ENCODE peak calls at places on chromosome 4, in nine cellular contexts. One of them, this sample, is unnamed.

GRCh38 chr4:34046580-34046979 is 2197.7 kb downstream of the ARAP2 start:
- DNase-seq in EL: peak
- DNase-seq in Daoy: peak
- DNase-seq in mesenchymal stem cell: peak
- DNase-seq in bronchial epithelial cell: peak
- DNase-seq in activated T-helper 1 cell treated with anti-CD3 and anti-CD28 coated beads, Interleukin-12 subunit alpha, Interleukin-12 subunit beta, Interleukin-2, Interleukin-4 antibody, amounts not matched to agents 30 ng/mL and 10 ng/mL and 1 ng/mL, durations not matched to agents 14 hours and 24 hours and 36 hours: no peak
- DNase-seq in left colon: no peak
- DNase-seq in Caki2: peak
- DNase-seq in left ventricle myocardium superior: no peak
- DNase-seq in this sample: no peak

GRCh38 chr4:125573368-125573767 is 258.6 kb downstream of the FAT4 start:
- DNase-seq in Daoy: no peak
- DNase-seq in Caki2: no peak
- DNase-seq in bronchial epithelial cell: no peak
- DNase-seq in mesenchymal stem cell: no peak
- DNase-seq in activated T-helper 1 cell treated with anti-CD3 and anti-CD28 coated beads, Interleukin-12 subunit alpha, Interleukin-12 subunit beta, Interleukin-2, Interleukin-4 antibody, amounts not matched to agents 30 ng/mL and 10 ng/mL and 1 ng/mL, durations not matched to agents 14 hours and 24 hours and 36 hours: no peak
- DNase-seq in EL: no peak
- DNase-seq in left colon: no peak
- DNase-seq in left ventricle myocardium superior: no peak
- DNase-seq in this sample: no peak

GRCh38 chr4:124943938-124944337 is 231.4 kb upstream of the ANKRD50 start:
- DNase-seq in activated T-helper 1 cell treated with anti-CD3 and anti-CD28 coated beads, Interleukin-12 subunit alpha, Interleukin-12 subunit beta, Interleukin-2, Interleukin-4 antibody, amounts not matched to agents 30 ng/mL and 10 ng/mL and 1 ng/mL, durations not matched to agents 14 hours and 24 hours and 36 hours: no peak
- DNase-seq in EL: no peak
- DNase-seq in bronchial epithelial cell: no peak
- DNase-seq in mesenchymal stem cell: no peak
- DNase-seq in left colon: no peak
- DNase-seq in Caki2: no peak
- DNase-seq in Daoy: no peak
- DNase-seq in left ventricle myocardium superior: no peak
- DNase-seq in this sample: no peak

GRCh38 chr4:153293675-153294057 is 50.8 kb upstream of the MND1 start:
- DNase-seq in EL: no peak
- DNase-seq in left colon: no peak
- DNase-seq in mesenchymal stem cell: no peak
- DNase-seq in left ventricle myocardium superior: no peak
- DNase-seq in activated T-helper 1 cell treated with anti-CD3 and anti-CD28 coated beads, Interleukin-12 subunit alpha, Interleukin-12 subunit beta, Interleukin-2, Interleukin-4 antibody, amounts not matched to agents 30 ng/mL and 10 ng/mL and 1 ng/mL, durations not matched to agents 14 hours and 24 hours and 36 hours: no peak
- DNase-seq in bronchial epithelial cell: no peak
- DNase-seq in Caki2: no peak
- DNase-seq in Daoy: no peak
- DNase-seq in this sample: no peak

GRCh38 chr4:17206829-17207773 is 304.8 kb downstream of the QDPR start:
- DNase-seq in Caki2: no peak
- DNase-seq in EL: no peak
- DNase-seq in bronchial epithelial cell: no peak
- DNase-seq in activated T-helper 1 cell treated with anti-CD3 and anti-CD28 coated beads, Interleukin-12 subunit alpha, Interleukin-12 subunit beta, Interleukin-2, Interleukin-4 antibody, amounts not matched to agents 30 ng/mL and 10 ng/mL and 1 ng/mL, durations not matched to agents 14 hours and 24 hours and 36 hours: no peak
- DNase-seq in left colon: no peak
- DNase-seq in Daoy: no peak
- DNase-seq in left ventricle myocardium superior: no peak
- DNase-seq in mesenchymal stem cell: no peak
- DNase-seq in this sample: no peak

GRCh38 chr4:94909645-94910044 is 151.9 kb downstream of the BMPR1B start:
- DNase-seq in EL: no peak
- DNase-seq in Daoy: peak
- DNase-seq in left ventricle myocardium superior: no peak
- DNase-seq in Caki2: peak
- DNase-seq in left colon: no peak
- DNase-seq in mesenchymal stem cell: no peak
- DNase-seq in activated T-helper 1 cell treated with anti-CD3 and anti-CD28 coated beads, Interleukin-12 subunit alpha, Interleukin-12 subunit beta, Interleukin-2, Interleukin-4 antibody, amounts not matched to agents 30 ng/mL and 10 ng/mL and 1 ng/mL, durations not matched to agents 14 hours and 24 hours and 36 hours: no peak
- DNase-seq in bronchial epithelial cell: no peak
- DNase-seq in this sample: no peak

GRCh38 chr4:26787461-26788340 is 72.9 kb upstream of the STIM2 start:
- DNase-seq in left colon: peak
- DNase-seq in mesenchymal stem cell: peak
- DNase-seq in activated T-helper 1 cell treated with anti-CD3 and anti-CD28 coated beads, Interleukin-12 subunit alpha, Interleukin-12 subunit beta, Interleukin-2, Interleukin-4 antibody, amounts not matched to agents 30 ng/mL and 10 ng/mL and 1 ng/mL, durations not matched to agents 14 hours and 24 hours and 36 hours: no peak
- DNase-seq in Caki2: peak
- DNase-seq in left ventricle myocardium superior: peak
- DNase-seq in bronchial epithelial cell: peak
- DNase-seq in EL: peak
- DNase-seq in Daoy: peak
- DNase-seq in this sample: peak

GRCh38 chr4:108166441-108167315 is 2.1 kb downstream of the LEF1 start:
- DNase-seq in mesenchymal stem cell: peak
- DNase-seq in activated T-helper 1 cell treated with anti-CD3 and anti-CD28 coated beads, Interleukin-12 subunit alpha, Interleukin-12 subunit beta, Interleukin-2, Interleukin-4 antibody, amounts not matched to agents 30 ng/mL and 10 ng/mL and 1 ng/mL, durations not matched to agents 14 hours and 24 hours and 36 hours: peak
- DNase-seq in EL: peak
- DNase-seq in Daoy: peak
- DNase-seq in left colon: peak
- DNase-seq in Caki2: no peak
- DNase-seq in left ventricle myocardium superior: no peak
- DNase-seq in bronchial epithelial cell: no peak
- DNase-seq in this sample: peak

GRCh38 chr4:95066011-95066410 is 308.3 kb downstream of the BMPR1B start:
- DNase-seq in Caki2: no peak
- DNase-seq in activated T-helper 1 cell treated with anti-CD3 and anti-CD28 coated beads, Interleukin-12 subunit alpha, Interleukin-12 subunit beta, Interleukin-2, Interleukin-4 antibody, amounts not matched to agents 30 ng/mL and 10 ng/mL and 1 ng/mL, durations not matched to agents 14 hours and 24 hours and 36 hours: no peak
- DNase-seq in bronchial epithelial cell: peak
- DNase-seq in left colon: no peak
- DNase-seq in EL: no peak
- DNase-seq in Daoy: no peak
- DNase-seq in left ventricle myocardium superior: no peak
- DNase-seq in mesenchymal stem cell: no peak
- DNase-seq in this sample: no peak

GRCh38 chr4:94669672-94670664 is 87.8 kb upstream of the BMPR1B start:
- DNase-seq in Daoy: no peak
- DNase-seq in Caki2: peak
- DNase-seq in bronchial epithelial cell: peak
- DNase-seq in mesenchymal stem cell: no peak
- DNase-seq in EL: no peak
- DNase-seq in left colon: no peak
- DNase-seq in activated T-helper 1 cell treated with anti-CD3 and anti-CD28 coated beads, Interleukin-12 subunit alpha, Interleukin-12 subunit beta, Interleukin-2, Interleukin-4 antibody, amounts not matched to agents 30 ng/mL and 10 ng/mL and 1 ng/mL, durations not matched to agents 14 hours and 24 hours and 36 hours: no peak
- DNase-seq in left ventricle myocardium superior: no peak
- DNase-seq in this sample: no peak

GRCh38 chr4:182416101-182416500 is 172.9 kb downstream of the TENM3 start:
- DNase-seq in left colon: no peak
- DNase-seq in activated T-helper 1 cell treated with anti-CD3 and anti-CD28 coated beads, Interleukin-12 subunit alpha, Interleukin-12 subunit beta, Interleukin-2, Interleukin-4 antibody, amounts not matched to agents 30 ng/mL and 10 ng/mL and 1 ng/mL, durations not matched to agents 14 hours and 24 hours and 36 hours: no peak
- DNase-seq in mesenchymal stem cell: no peak
- DNase-seq in Daoy: no peak
- DNase-seq in left ventricle myocardium superior: no peak
- DNase-seq in EL: no peak
- DNase-seq in bronchial epithelial cell: no peak
- DNase-seq in Caki2: no peak
- DNase-seq in this sample: no peak

GRCh38 chr4:28482580-28482979 is 1621.9 kb downstream of the STIM2 start:
- DNase-seq in mesenchymal stem cell: no peak
- DNase-seq in activated T-helper 1 cell treated with anti-CD3 and anti-CD28 coated beads, Interleukin-12 subunit alpha, Interleukin-12 subunit beta, Interleukin-2, Interleukin-4 antibody, amounts not matched to agents 30 ng/mL and 10 ng/mL and 1 ng/mL, durations not matched to agents 14 hours and 24 hours and 36 hours: no peak
- DNase-seq in EL: no peak
- DNase-seq in Caki2: no peak
- DNase-seq in left ventricle myocardium superior: no peak
- DNase-seq in Daoy: no peak
- DNase-seq in bronchial epithelial cell: no peak
- DNase-seq in left colon: no peak
- DNase-seq in this sample: no peak

GRCh38 chr4:162126754-162127153 is 37.0 kb downstream of the FSTL5 start:
- DNase-seq in left colon: no peak
- DNase-seq in left ventricle myocardium superior: no peak
- DNase-seq in EL: no peak
- DNase-seq in mesenchymal stem cell: no peak
- DNase-seq in Daoy: no peak
- DNase-seq in bronchial epithelial cell: no peak
- DNase-seq in activated T-helper 1 cell treated with anti-CD3 and anti-CD28 coated beads, Interleukin-12 subunit alpha, Interleukin-12 subunit beta, Interleukin-2, Interleukin-4 antibody, amounts not matched to agents 30 ng/mL and 10 ng/mL and 1 ng/mL, durations not matched to agents 14 hours and 24 hours and 36 hours: no peak
- DNase-seq in Caki2: no peak
- DNase-seq in this sample: no peak

GRCh38 chr4:84498203-84499026 is 677 bp downstream of the NKX6-1 start:
- DNase-seq in left colon: peak
- DNase-seq in left ventricle myocardium superior: peak
- DNase-seq in activated T-helper 1 cell treated with anti-CD3 and anti-CD28 coated beads, Interleukin-12 subunit alpha, Interleukin-12 subunit beta, Interleukin-2, Interleukin-4 antibody, amounts not matched to agents 30 ng/mL and 10 ng/mL and 1 ng/mL, durations not matched to agents 14 hours and 24 hours and 36 hours: no peak
- DNase-seq in EL: peak
- DNase-seq in bronchial epithelial cell: no peak
- DNase-seq in Daoy: peak
- DNase-seq in mesenchymal stem cell: peak
- DNase-seq in Caki2: peak
- DNase-seq in this sample: no peak

GRCh38 chr4:88002786-88003185 is 4.6 kb upstream of the PKD2 start:
- DNase-seq in left colon: no peak
- DNase-seq in left ventricle myocardium superior: no peak
- DNase-seq in EL: peak
- DNase-seq in mesenchymal stem cell: peak
- DNase-seq in Caki2: no peak
- DNase-seq in Daoy: peak
- DNase-seq in bronchial epithelial cell: peak
- DNase-seq in activated T-helper 1 cell treated with anti-CD3 and anti-CD28 coated beads, Interleukin-12 subunit alpha, Interleukin-12 subunit beta, Interleukin-2, Interleukin-4 antibody, amounts not matched to agents 30 ng/mL and 10 ng/mL and 1 ng/mL, durations not matched to agents 14 hours and 24 hours and 36 hours: no peak
- DNase-seq in this sample: no peak

GRCh38 chr4:144720491-144720890 is 74.5 kb downstream of the HHIP start:
- DNase-seq in left ventricle myocardium superior: no peak
- DNase-seq in activated T-helper 1 cell treated with anti-CD3 and anti-CD28 coated beads, Interleukin-12 subunit alpha, Interleukin-12 subunit beta, Interleukin-2, Interleukin-4 antibody, amounts not matched to agents 30 ng/mL and 10 ng/mL and 1 ng/mL, durations not matched to agents 14 hours and 24 hours and 36 hours: no peak
- DNase-seq in Caki2: no peak
- DNase-seq in left colon: no peak
- DNase-seq in mesenchymal stem cell: no peak
- DNase-seq in EL: no peak
- DNase-seq in Daoy: no peak
- DNase-seq in bronchial epithelial cell: no peak
- DNase-seq in this sample: no peak

GRCh38 chr4:153513596-153513995 is 47.4 kb downstream of the TMEM131L start:
- DNase-seq in left ventricle myocardium superior: no peak
- DNase-seq in bronchial epithelial cell: peak
- DNase-seq in Daoy: no peak
- DNase-seq in mesenchymal stem cell: no peak
- DNase-seq in left colon: no peak
- DNase-seq in activated T-helper 1 cell treated with anti-CD3 and anti-CD28 coated beads, Interleukin-12 subunit alpha, Interleukin-12 subunit beta, Interleukin-2, Interleukin-4 antibody, amounts not matched to agents 30 ng/mL and 10 ng/mL and 1 ng/mL, durations not matched to agents 14 hours and 24 hours and 36 hours: no peak
- DNase-seq in Caki2: no peak
- DNase-seq in EL: peak
- DNase-seq in this sample: no peak

GRCh38 chr4:152590179-152591031 is 54.5 kb upstream of the FBXW7 start:
- DNase-seq in Daoy: peak
- DNase-seq in Caki2: peak
- DNase-seq in activated T-helper 1 cell treated with anti-CD3 and anti-CD28 coated beads, Interleukin-12 subunit alpha, Interleukin-12 subunit beta, Interleukin-2, Interleukin-4 antibody, amounts not matched to agents 30 ng/mL and 10 ng/mL and 1 ng/mL, durations not matched to agents 14 hours and 24 hours and 36 hours: no peak
- DNase-seq in bronchial epithelial cell: peak
- DNase-seq in mesenchymal stem cell: peak
- DNase-seq in left ventricle myocardium superior: no peak
- DNase-seq in EL: peak
- DNase-seq in left colon: no peak
- DNase-seq in this sample: no peak

GRCh38 chr4:101357751-101358150 is 10.4 kb upstream of the PPP3CA start:
- DNase-seq in Caki2: no peak
- DNase-seq in mesenchymal stem cell: peak
- DNase-seq in activated T-helper 1 cell treated with anti-CD3 and anti-CD28 coated beads, Interleukin-12 subunit alpha, Interleukin-12 subunit beta, Interleukin-2, Interleukin-4 antibody, amounts not matched to agents 30 ng/mL and 10 ng/mL and 1 ng/mL, durations not matched to agents 14 hours and 24 hours and 36 hours: no peak
- DNase-seq in left colon: no peak
- DNase-seq in bronchial epithelial cell: peak
- DNase-seq in EL: peak
- DNase-seq in Daoy: peak
- DNase-seq in left ventricle myocardium superior: no peak
- DNase-seq in this sample: no peak

GRCh38 chr4:111330786-111331185 is 707.9 kb upstream of the PITX2 start:
- DNase-seq in activated T-helper 1 cell treated with anti-CD3 and anti-CD28 coated beads, Interleukin-12 subunit alpha, Interleukin-12 subunit beta, Interleukin-2, Interleukin-4 antibody, amounts not matched to agents 30 ng/mL and 10 ng/mL and 1 ng/mL, durations not matched to agents 14 hours and 24 hours and 36 hours: no peak
- DNase-seq in left colon: no peak
- DNase-seq in EL: no peak
- DNase-seq in mesenchymal stem cell: no peak
- DNase-seq in left ventricle myocardium superior: no peak
- DNase-seq in Daoy: no peak
- DNase-seq in Caki2: no peak
- DNase-seq in bronchial epithelial cell: peak
- DNase-seq in this sample: no peak

GRCh38 chr4:71709961-71710360 is 73.9 kb downstream of the GC start:
- DNase-seq in EL: peak
- DNase-seq in mesenchymal stem cell: no peak
- DNase-seq in Caki2: no peak
- DNase-seq in bronchial epithelial cell: peak
- DNase-seq in Daoy: peak
- DNase-seq in left colon: no peak
- DNase-seq in left ventricle myocardium superior: no peak
- DNase-seq in activated T-helper 1 cell treated with anti-CD3 and anti-CD28 coated beads, Interleukin-12 subunit alpha, Interleukin-12 subunit beta, Interleukin-2, Interleukin-4 antibody, amounts not matched to agents 30 ng/mL and 10 ng/mL and 1 ng/mL, durations not matched to agents 14 hours and 24 hours and 36 hours: no peak
- DNase-seq in this sample: no peak

GRCh38 chr4:98861100-98861499 is 67.8 kb downstream of the EIF4E start:
- DNase-seq in Daoy: no peak
- DNase-seq in Caki2: no peak
- DNase-seq in left colon: no peak
- DNase-seq in mesenchymal stem cell: no peak
- DNase-seq in activated T-helper 1 cell treated with anti-CD3 and anti-CD28 coated beads, Interleukin-12 subunit alpha, Interleukin-12 subunit beta, Interleukin-2, Interleukin-4 antibody, amounts not matched to agents 30 ng/mL and 10 ng/mL and 1 ng/mL, durations not matched to agents 14 hours and 24 hours and 36 hours: no peak
- DNase-seq in EL: no peak
- DNase-seq in left ventricle myocardium superior: no peak
- DNase-seq in bronchial epithelial cell: no peak
- DNase-seq in this sample: no peak

GRCh38 chr4:14985161-14985560 is 17.1 kb upstream of the CPEB2 start:
- DNase-seq in left colon: no peak
- DNase-seq in EL: no peak
- DNase-seq in bronchial epithelial cell: peak
- DNase-seq in left ventricle myocardium superior: no peak
- DNase-seq in Caki2: no peak
- DNase-seq in mesenchymal stem cell: peak
- DNase-seq in Daoy: no peak
- DNase-seq in activated T-helper 1 cell treated with anti-CD3 and anti-CD28 coated beads, Interleukin-12 subunit alpha, Interleukin-12 subunit beta, Interleukin-2, Interleukin-4 antibody, amounts not matched to agents 30 ng/mL and 10 ng/mL and 1 ng/mL, durations not matched to agents 14 hours and 24 hours and 36 hours: no peak
- DNase-seq in this sample: no peak

GRCh38 chr4:185796176-185796575 is 15.8 kb downstream of the SORBS2 start:
- DNase-seq in Caki2: no peak
- DNase-seq in left ventricle myocardium superior: peak
- DNase-seq in EL: peak
- DNase-seq in bronchial epithelial cell: no peak
- DNase-seq in activated T-helper 1 cell treated with anti-CD3 and anti-CD28 coated beads, Interleukin-12 subunit alpha, Interleukin-12 subunit beta, Interleukin-2, Interleukin-4 antibody, amounts not matched to agents 30 ng/mL and 10 ng/mL and 1 ng/mL, durations not matched to agents 14 hours and 24 hours and 36 hours: no peak
- DNase-seq in Daoy: no peak
- DNase-seq in left colon: no peak
- DNase-seq in mesenchymal stem cell: no peak
- DNase-seq in this sample: no peak

GRCh38 chr4:2835978-2836377 is 7.7 kb upstream of the ADD1 start:
- DNase-seq in Daoy: no peak
- DNase-seq in bronchial epithelial cell: no peak
- DNase-seq in left colon: peak
- DNase-seq in Caki2: no peak
- DNase-seq in mesenchymal stem cell: no peak
- DNase-seq in activated T-helper 1 cell treated with anti-CD3 and anti-CD28 coated beads, Interleukin-12 subunit alpha, Interleukin-12 subunit beta, Interleukin-2, Interleukin-4 antibody, amounts not matched to agents 30 ng/mL and 10 ng/mL and 1 ng/mL, durations not matched to agents 14 hours and 24 hours and 36 hours: no peak
- DNase-seq in EL: no peak
- DNase-seq in left ventricle myocardium superior: no peak
- DNase-seq in this sample: peak

GRCh38 chr4:4783847-4784246 is 75.6 kb upstream of the MSX1 start:
- DNase-seq in mesenchymal stem cell: no peak
- DNase-seq in Daoy: no peak
- DNase-seq in EL: no peak
- DNase-seq in bronchial epithelial cell: no peak
- DNase-seq in left ventricle myocardium superior: no peak
- DNase-seq in activated T-helper 1 cell treated with anti-CD3 and anti-CD28 coated beads, Interleukin-12 subunit alpha, Interleukin-12 subunit beta, Interleukin-2, Interleukin-4 antibody, amounts not matched to agents 30 ng/mL and 10 ng/mL and 1 ng/mL, durations not matched to agents 14 hours and 24 hours and 36 hours: no peak
- DNase-seq in left colon: no peak
- DNase-seq in Caki2: no peak
- DNase-seq in this sample: no peak

GRCh38 chr4:16484711-16485110 is 258.4 kb upstream of the TAPT1 start:
- DNase-seq in mesenchymal stem cell: no peak
- DNase-seq in left ventricle myocardium superior: no peak
- DNase-seq in bronchial epithelial cell: no peak
- DNase-seq in left colon: no peak
- DNase-seq in Daoy: no peak
- DNase-seq in activated T-helper 1 cell treated with anti-CD3 and anti-CD28 coated beads, Interleukin-12 subunit alpha, Interleukin-12 subunit beta, Interleukin-2, Interleukin-4 antibody, amounts not matched to agents 30 ng/mL and 10 ng/mL and 1 ng/mL, durations not matched to agents 14 hours and 24 hours and 36 hours: no peak
- DNase-seq in Caki2: no peak
- DNase-seq in EL: no peak
- DNase-seq in this sample: no peak

GRCh38 chr4:87103691-87104187 is 116.7 kb downstream of the KLHL8 start:
- DNase-seq in left colon: no peak
- DNase-seq in Caki2: peak
- DNase-seq in Daoy: peak
- DNase-seq in left ventricle myocardium superior: no peak
- DNase-seq in bronchial epithelial cell: peak
- DNase-seq in activated T-helper 1 cell treated with anti-CD3 and anti-CD28 coated beads, Interleukin-12 subunit alpha, Interleukin-12 subunit beta, Interleukin-2, Interleukin-4 antibody, amounts not matched to agents 30 ng/mL and 10 ng/mL and 1 ng/mL, durations not matched to agents 14 hours and 24 hours and 36 hours: no peak
- DNase-seq in EL: peak
- DNase-seq in mesenchymal stem cell: peak
- DNase-seq in this sample: no peak

GRCh38 chr4:146481246-146481645 is 40.5 kb downstream of the SLC10A7 start:
- DNase-seq in bronchial epithelial cell: no peak
- DNase-seq in left colon: no peak
- DNase-seq in mesenchymal stem cell: no peak
- DNase-seq in Caki2: no peak
- DNase-seq in activated T-helper 1 cell treated with anti-CD3 and anti-CD28 coated beads, Interleukin-12 subunit alpha, Interleukin-12 subunit beta, Interleukin-2, Interleukin-4 antibody, amounts not matched to agents 30 ng/mL and 10 ng/mL and 1 ng/mL, durations not matched to agents 14 hours and 24 hours and 36 hours: no peak
- DNase-seq in Daoy: no peak
- DNase-seq in EL: no peak
- DNase-seq in left ventricle myocardium superior: no peak
- DNase-seq in this sample: no peak

This sample was measured in stomach.